ENCODE peak calls at places on chromosomes 11 and 22, in five cellular contexts. One of them, this sample, is unnamed.

GRCh38 chr11:113796663-113797259 is 17.2 kb downstream of the CLDN25 start:
- DNase-seq in choroid plexus epithelial cell: peak; percentile 70
- DNase-seq in GM13976: peak; percentile 54
- DNase-seq in HFFc6: peak; percentile 48
- DNase-seq in adrenal gland: peak; percentile 24
- DNase-seq in this sample: peak; percentile 31

GRCh38 chr11:64318694-64319420 is 936 bp downstream of the PRDX5 start:
- DNase-seq in GM13976: no peak
- DNase-seq in choroid plexus epithelial cell: no peak
- DNase-seq in HFFc6: no peak
- DNase-seq in adrenal gland: peak; percentile 43
- DNase-seq in this sample: no peak

GRCh38 chr11:73236879-73237278 is 18.8 kb downstream of the P2RY2 start:
- DNase-seq in choroid plexus epithelial cell: peak; percentile 55
- DNase-seq in HFFc6: peak; percentile 13
- DNase-seq in adrenal gland: peak; percentile 55
- DNase-seq in GM13976: peak; percentile 81
- DNase-seq in this sample: peak; percentile 67

GRCh38 chr11:78715639-78716311 is 141.1 kb upstream of the NARS2 start:
- DNase-seq in adrenal gland: peak; percentile 34
- DNase-seq in choroid plexus epithelial cell: peak; percentile 74
- DNase-seq in HFFc6: peak; percentile 89
- DNase-seq in GM13976: peak; percentile 59
- DNase-seq in this sample: peak; percentile 78

GRCh38 chr11:86124251-86125233 is 55.7 kb upstream of the PICALM start:
- DNase-seq in GM13976: no peak
- DNase-seq in choroid plexus epithelial cell: no peak
- DNase-seq in HFFc6: no peak
- DNase-seq in adrenal gland: no peak
- DNase-seq in this sample: no peak

GRCh38 chr22:36828815-36829214 is 12.0 kb upstream of the PVALB start:
- DNase-seq in adrenal gland: no peak
- DNase-seq in HFFc6: no peak
- DNase-seq in choroid plexus epithelial cell: no peak
- DNase-seq in GM13976: no peak
- DNase-seq in this sample: peak; percentile 48

GRCh38 chr11:83881428-83881827 is 595.3 kb upstream of the CCDC90B start:
- DNase-seq in HFFc6: no peak
- DNase-seq in adrenal gland: no peak
- DNase-seq in GM13976: no peak
- DNase-seq in choroid plexus epithelial cell: peak; percentile 23
- DNase-seq in this sample: no peak

GRCh38 chr11:72238040-72238450 is 5.9 kb downstream of the PHOX2A start:
- DNase-seq in GM13976: peak; percentile 89
- DNase-seq in choroid plexus epithelial cell: peak; percentile 80
- DNase-seq in adrenal gland: peak; percentile 72
- DNase-seq in HFFc6: peak; percentile 60
- DNase-seq in this sample: peak; percentile 59

GRCh38 chr11:122197055-122197987 is 81.3 kb upstream of the BLID start:
- DNase-seq in HFFc6: peak; percentile 99
- DNase-seq in GM13976: no peak
- DNase-seq in adrenal gland: peak; percentile 78
- DNase-seq in choroid plexus epithelial cell: peak; percentile 96
- DNase-seq in this sample: no peak

GRCh38 chr22:49534386-49534785 is 293.3 kb downstream of the BRD1 start:
- DNase-seq in HFFc6: no peak
- DNase-seq in adrenal gland: no peak
- DNase-seq in choroid plexus epithelial cell: no peak
- DNase-seq in GM13976: no peak
- DNase-seq in this sample: no peak

GRCh38 chr22:29302681-29303465 is 3.6 kb upstream of the GAS2L1 start:
- DNase-seq in GM13976: no peak
- DNase-seq in HFFc6: no peak
- DNase-seq in choroid plexus epithelial cell: no peak
- DNase-seq in adrenal gland: peak; percentile 83
- DNase-seq in this sample: no peak

GRCh38 chr22:41862530-41863266 is 29.8 kb downstream of the SREBF2 start:
- DNase-seq in HFFc6: peak; percentile 4
- DNase-seq in GM13976: peak; percentile 78
- DNase-seq in adrenal gland: no peak
- DNase-seq in choroid plexus epithelial cell: no peak
- DNase-seq in this sample: peak; percentile 80

GRCh38 chr11:68641880-68642279 is 42.5 kb upstream of the GAL start:
- DNase-seq in choroid plexus epithelial cell: no peak
- DNase-seq in HFFc6: no peak
- DNase-seq in adrenal gland: no peak
- DNase-seq in GM13976: no peak
- DNase-seq in this sample: no peak

GRCh38 chr11:95443386-95443785 is 212.4 kb upstream of the SESN3 start:
- DNase-seq in adrenal gland: no peak
- DNase-seq in HFFc6: no peak
- DNase-seq in GM13976: peak; percentile 53
- DNase-seq in choroid plexus epithelial cell: no peak
- DNase-seq in this sample: peak; percentile 62

GRCh38 chr11:113159967-113160621 is 154.3 kb upstream of the TTC12 start:
- DNase-seq in HFFc6: no peak
- DNase-seq in choroid plexus epithelial cell: no peak
- DNase-seq in GM13976: no peak
- DNase-seq in adrenal gland: peak; percentile 50
- DNase-seq in this sample: no peak

GRCh38 chr11:121112498-121113455 is 11.7 kb downstream of the TECTA start:
- DNase-seq in GM13976: peak; percentile 76
- DNase-seq in HFFc6: peak; percentile 76
- DNase-seq in choroid plexus epithelial cell: peak; percentile 81
- DNase-seq in adrenal gland: peak; percentile 74
- DNase-seq in this sample: peak; percentile 57

GRCh38 chr11:65928667-65929066 is 9.4 kb downstream of the DRAP1 start:
- DNase-seq in HFFc6: no peak
- DNase-seq in choroid plexus epithelial cell: no peak
- DNase-seq in adrenal gland: no peak
- DNase-seq in GM13976: no peak
- DNase-seq in this sample: no peak

GRCh38 chr11:78419327-78419726 is 1.7 kb upstream of the GAB2 start:
- DNase-seq in GM13976: no peak
- DNase-seq in HFFc6: peak; percentile 94
- DNase-seq in choroid plexus epithelial cell: peak; percentile 97
- DNase-seq in adrenal gland: peak; percentile 85
- DNase-seq in this sample: no peak

GRCh38 chr11:86119062-86119461 is 50.2 kb upstream of the PICALM start:
- DNase-seq in adrenal gland: no peak
- DNase-seq in choroid plexus epithelial cell: no peak
- DNase-seq in HFFc6: peak; percentile 14
- DNase-seq in GM13976: no peak
- DNase-seq in this sample: no peak

GRCh38 chr22:19731736-19732135 is 8.4 kb downstream of the GP1BB start:
- DNase-seq in GM13976: no peak
- DNase-seq in choroid plexus epithelial cell: no peak
- DNase-seq in HFFc6: no peak
- DNase-seq in adrenal gland: no peak
- DNase-seq in this sample: no peak

GRCh38 chr11:121968638-121969037 is 147.4 kb downstream of the BLID start:
- DNase-seq in adrenal gland: no peak
- DNase-seq in GM13976: no peak
- DNase-seq in HFFc6: no peak
- DNase-seq in choroid plexus epithelial cell: peak; percentile 20
- DNase-seq in this sample: no peak

GRCh38 chr22:35383679-35384071 is 2.8 kb downstream of the HMOX1 start:
- DNase-seq in GM13976: no peak
- DNase-seq in HFFc6: no peak
- DNase-seq in choroid plexus epithelial cell: no peak
- DNase-seq in adrenal gland: no peak
- DNase-seq in this sample: no peak

GRCh38 chr11:9982796-9983579 is 311.0 kb downstream of the SBF2 start:
- DNase-seq in GM13976: no peak
- DNase-seq in adrenal gland: no peak
- DNase-seq in choroid plexus epithelial cell: peak; percentile 78
- DNase-seq in HFFc6: no peak
- DNase-seq in this sample: no peak

GRCh38 chr22:17046949-17047348 is 37.9 kb upstream of the IL17RA start:
- DNase-seq in GM13976: no peak
- DNase-seq in choroid plexus epithelial cell: no peak
- DNase-seq in adrenal gland: no peak
- DNase-seq in HFFc6: no peak
- DNase-seq in this sample: no peak

GRCh38 chr11:68749501-68750196 is 1.7 kb downstream of the TESMIN start:
- DNase-seq in choroid plexus epithelial cell: no peak
- DNase-seq in adrenal gland: no peak
- DNase-seq in GM13976: no peak
- DNase-seq in HFFc6: no peak
- DNase-seq in this sample: no peak

GRCh38 chr11:6201486-6201885 is 2.5 kb downstream of the OR52W1 start:
- DNase-seq in choroid plexus epithelial cell: peak; percentile 15
- DNase-seq in HFFc6: peak; percentile 47
- DNase-seq in GM13976: no peak
- DNase-seq in adrenal gland: no peak
- DNase-seq in this sample: no peak

GRCh38 chr22:49230194-49230577 is 597.5 kb downstream of the BRD1 start:
- DNase-seq in HFFc6: no peak
- DNase-seq in adrenal gland: no peak
- DNase-seq in choroid plexus epithelial cell: no peak
- DNase-seq in GM13976: no peak
- DNase-seq in this sample: no peak

GRCh38 chr11:34566736-34567135 is 53.1 kb upstream of the ELF5 start:
- DNase-seq in adrenal gland: no peak
- DNase-seq in HFFc6: no peak
- DNase-seq in choroid plexus epithelial cell: no peak
- DNase-seq in GM13976: no peak
- DNase-seq in this sample: no peak

GRCh38 chr11:34566209-34566551 is 52.6 kb upstream of the ELF5 start:
- DNase-seq in adrenal gland: no peak
- DNase-seq in HFFc6: no peak
- DNase-seq in choroid plexus epithelial cell: no peak
- DNase-seq in GM13976: no peak
- DNase-seq in this sample: no peak

GRCh38 chr11:34564807-34565241 is 51.2 kb upstream of the ELF5 start:
- DNase-seq in GM13976: no peak
- DNase-seq in HFFc6: no peak
- DNase-seq in choroid plexus epithelial cell: no peak
- DNase-seq in adrenal gland: peak; percentile 33
- DNase-seq in this sample: no peak

GRCh38 chr11:34564406-34564805 is 50.8 kb upstream of the ELF5 start:
- DNase-seq in adrenal gland: no peak
- DNase-seq in GM13976: no peak
- DNase-seq in HFFc6: no peak
- DNase-seq in choroid plexus epithelial cell: peak; percentile 34
- DNase-seq in this sample: no peak

GRCh38 chr11:34565417-34566208 is 52.0 kb upstream of the ELF5 start:
- DNase-seq in adrenal gland: no peak
- DNase-seq in GM13976: peak; percentile 36
- DNase-seq in choroid plexus epithelial cell: no peak
- DNase-seq in HFFc6: no peak
- DNase-seq in this sample: peak; percentile 37
- TF ChIP-seq CTCF in adrenal gland: no peak
- TF ChIP-seq CTCF in GM13976: peak; percentile 47
- TF ChIP-seq CTCF in choroid plexus epithelial cell: peak; percentile 32
- TF ChIP-seq CTCF in HFFc6: peak; percentile 72
- TF ChIP-seq CTCF in this sample: peak; percentile 75

DNA sequence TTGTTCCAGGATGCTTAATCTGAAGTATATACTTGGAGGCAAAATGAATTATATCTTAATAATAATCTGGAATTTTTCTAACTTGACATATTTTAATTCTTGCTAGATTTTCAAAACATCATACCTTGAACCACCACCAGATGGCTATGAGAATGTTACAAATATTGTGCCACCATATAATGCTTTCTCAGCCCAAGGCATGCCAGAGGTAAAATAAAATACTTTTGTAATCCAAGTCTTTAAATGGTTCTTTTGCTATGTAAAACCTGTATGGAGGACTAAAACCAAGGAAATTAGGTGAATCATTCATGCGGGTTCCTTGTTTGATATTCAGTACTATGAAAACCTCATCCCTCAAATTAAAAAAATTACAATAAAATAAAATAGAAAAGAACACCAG is 14.4 kb downstream of the NAALAD2 start:
- DNase-seq in choroid plexus epithelial cell: peak; percentile 30
- DNase-seq in adrenal gland: no peak
- DNase-seq in GM13976: no peak
- DNase-seq in HFFc6: no peak
- DNase-seq in this sample: no peak
- TF ChIP-seq CTCF in choroid plexus epithelial cell: peak; percentile 32
- TF ChIP-seq CTCF in adrenal gland: peak; percentile 19
- TF ChIP-seq CTCF in GM13976: no peak
- TF ChIP-seq CTCF in HFFc6: peak; percentile 65
- TF ChIP-seq CTCF in this sample: peak; percentile 11

GRCh38 chr11:449889-450808 is at the start of gene PTDSS2:
- DNase-seq in GM13976: peak; percentile 96
- DNase-seq in adrenal gland: peak; percentile 96
- DNase-seq in HFFc6: peak; percentile 93
- DNase-seq in choroid plexus epithelial cell: peak; percentile 98
- DNase-seq in this sample: peak; percentile 98

GRCh38 chr11:451738-452137 is 1.7 kb downstream of the PTDSS2 start:
- DNase-seq in HFFc6: no peak
- DNase-seq in GM13976: no peak
- DNase-seq in adrenal gland: no peak
- DNase-seq in choroid plexus epithelial cell: no peak
- DNase-seq in this sample: no peak

GRCh38 chr11:452203-452744 is 2.2 kb downstream of the PTDSS2 start:
- DNase-seq in choroid plexus epithelial cell: no peak
- DNase-seq in HFFc6: no peak
- DNase-seq in adrenal gland: no peak
- DNase-seq in GM13976: no peak
- DNase-seq in this sample: no peak

GRCh38 chr11:452916-453527 is 2.9 kb downstream of the PTDSS2 start:
- DNase-seq in HFFc6: no peak
- DNase-seq in adrenal gland: no peak
- DNase-seq in choroid plexus epithelial cell: no peak
- DNase-seq in GM13976: no peak
- DNase-seq in this sample: no peak

DNA sequence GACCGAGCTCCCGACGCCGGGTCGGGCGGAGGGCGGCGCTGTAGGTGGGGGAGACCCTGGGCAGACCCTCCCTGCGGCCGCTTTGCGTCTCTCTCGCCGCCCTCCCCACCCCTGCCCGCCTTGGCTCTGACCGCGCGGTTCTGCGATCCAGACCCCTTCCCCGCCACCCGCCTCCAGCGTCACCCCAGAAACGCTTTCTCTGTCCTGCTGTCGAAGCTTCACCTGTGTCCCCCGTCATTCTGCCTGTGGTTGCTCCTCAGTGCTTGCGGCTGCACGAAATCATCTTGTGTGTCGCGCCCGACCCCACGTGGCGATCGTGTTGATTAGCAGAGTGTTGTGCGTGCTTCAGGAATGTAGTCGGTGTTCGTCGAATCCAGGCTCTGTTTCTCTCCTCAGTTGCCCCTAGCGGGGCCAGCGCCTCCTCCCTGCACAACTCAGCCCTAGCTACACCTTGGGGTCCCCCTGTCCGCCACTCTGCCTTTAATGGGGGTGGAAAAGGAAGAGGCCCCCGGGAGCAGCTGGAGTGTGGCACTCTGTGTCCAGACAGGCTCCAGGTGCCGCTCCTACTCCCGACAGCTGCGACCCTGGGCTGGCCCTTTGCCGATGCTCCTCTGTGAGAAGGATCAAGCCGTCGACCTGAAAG is 851 bp downstream of the PTDSS2 start:
- DNase-seq in adrenal gland: peak; percentile 72
- DNase-seq in HFFc6: peak; percentile 43
- DNase-seq in choroid plexus epithelial cell: peak; percentile 78
- DNase-seq in GM13976: peak; percentile 75
- DNase-seq in this sample: peak; percentile 85
- TF ChIP-seq CTCF in adrenal gland: peak; percentile 11
- TF ChIP-seq CTCF in HFFc6: peak; percentile 46
- TF ChIP-seq CTCF in choroid plexus epithelial cell: no peak
- TF ChIP-seq CTCF in GM13976: no peak
- TF ChIP-seq CTCF in this sample: no peak

GRCh38 chr11:75547177-75547576 is 14.9 kb upstream of the SERPINH1 start:
- DNase-seq in HFFc6: no peak
- DNase-seq in choroid plexus epithelial cell: no peak
- DNase-seq in adrenal gland: no peak
- DNase-seq in GM13976: no peak
- DNase-seq in this sample: no peak
- TF ChIP-seq CTCF in HFFc6: no peak
- TF ChIP-seq CTCF in choroid plexus epithelial cell: no peak
- TF ChIP-seq CTCF in adrenal gland: no peak
- TF ChIP-seq CTCF in GM13976: no peak
- TF ChIP-seq CTCF in this sample: no peak

This sample was measured in activated CD8-positive, alpha-beta T cell treated with anti-CD3 and anti-CD28 coated beads for 36 hours.